ENCODE peak calls at places on chromosomes 5 and 9, in seven cellular contexts. N is T-cell; Y is activated CD8-positive, alpha-beta memory T cell treated with anti-CD3 and anti-CD28 coated beads for 4 hours; D is germinal center; K is B cell; C is activated CD4-positive, CD25-positive, alpha-beta regulatory T cell treated with anti-CD3 and anti-CD28 coated beads, Interleukin-2, amount 50 U/mL, for 72 hours; V is left lung. S is an unnamed sample.

GRCh38 chr5:73615085-73615484 is 10.9 kb upstream of the ARHGEF28 start:
- DNase-seq in K (no peak), N (no peak), D (no peak), C (no peak), Y (no peak), V (no peak), S (no peak)

GRCh38 chr5:156951354-156951753 is 11.7 kb downstream of the TIMD4 start:
- DNase-seq in V (no peak), N (no peak), C (no peak), D (no peak), K (no peak), Y (no peak), S (no peak)

GRCh38 chr9:99557816-99558215 is 263.9 kb upstream of the NR4A3 start:
- DNase-seq in D (no peak), V (no peak), N (no peak), Y (no peak), C (no peak), K (no peak), S (no peak)

GRCh38 chr5:111278824-111279504 is 54.8 kb downstream of the CAMK4 start:
- DNase-seq in V (peak), Y (peak), N (peak), K (peak), D (peak), C (peak), S (no peak)

GRCh38 chr5:96142786-96143434 is 181.3 kb upstream of the ELL2 start:
- DNase-seq in D (no peak), N (no peak), K (no peak), Y (no peak), C (no peak), V (no peak), S (peak)

GRCh38 chr9:25117791-25118190 is 560.5 kb downstream of the TUSC1 start:
- DNase-seq in D (no peak), N (no peak), Y (no peak), C (no peak), K (no peak), V (no peak), S (no peak)

GRCh38 chr5:173882632-173883031 is 5.5 kb upstream of the CPEB4 start:
- DNase-seq in V (no peak), C (no peak), D (no peak), K (no peak), Y (no peak), N (no peak), S (no peak)

GRCh38 chr9:129509508-129509907 is 111.4 kb downstream of the C9orf50 start:
- DNase-seq in V (no peak), C (no peak), N (no peak), D (no peak), Y (no peak), K (no peak), S (peak)

GRCh38 chr9:128593856-128594255 is 41.5 kb downstream of the SPTAN1 start:
- DNase-seq in K (no peak), V (no peak), N (no peak), D (no peak), C (no peak), Y (no peak), S (no peak)

GRCh38 chr9:89194381-89195114 is 15.9 kb upstream of the SHC3 start:
- DNase-seq in D (no peak), Y (no peak), C (no peak), N (no peak), K (no peak), V (no peak), S (no peak)

GRCh38 chr5:158758666-158759065 is 341.1 kb downstream of the EBF1 start:
- DNase-seq in Y (no peak), V (no peak), K (no peak), D (no peak), N (no peak), C (no peak), S (no peak)

GRCh38 chr5:73321757-73322452 is 126.7 kb downstream of the FOXD1 start:
- DNase-seq in Y (no peak), V (no peak), C (no peak), D (no peak), K (no peak), N (no peak), S (peak)

GRCh38 chr5:16964821-16965220 is 28.7 kb upstream of the MYO10 start:
- DNase-seq in N (no peak), K (no peak), D (no peak), Y (no peak), V (no peak), C (no peak), S (no peak)

GRCh38 chr9:125099816-125100215 is 43.5 kb downstream of the SCAI start:
- DNase-seq in V (no peak), N (no peak), C (no peak), K (no peak), Y (no peak), D (no peak), S (no peak)

GRCh38 chr9:2264081-2264480 is 248.9 kb downstream of the SMARCA2 start:
- DNase-seq in N (no peak), V (no peak), K (no peak), D (no peak), C (no peak), Y (no peak), S (no peak)

GRCh38 chr5:139038618-139039305 is 159.4 kb downstream of the SIL1 start:
- DNase-seq in V (no peak), Y (no peak), D (no peak), C (no peak), K (no peak), N (no peak), S (no peak)

GRCh38 chr9:2494571-2494970 is 127.0 kb upstream of the VLDLR start:
- DNase-seq in N (no peak), K (no peak), V (no peak), Y (no peak), D (no peak), C (no peak), S (peak)

GRCh38 chr9:9791621-9792020 is 821.2 kb downstream of the PTPRD start:
- DNase-seq in V (no peak), K (no peak), C (no peak), D (no peak), N (no peak), Y (no peak), S (no peak)

GRCh38 chr9:110340306-110340705 is 2.6 kb upstream of the TXNDC8 start:
- DNase-seq in C (no peak), V (no peak), K (no peak), N (no peak), D (no peak), Y (no peak), S (no peak)

GRCh38 chr5:16593013-16593412 is 23.8 kb downstream of the RETREG1 start:
- DNase-seq in K (no peak), Y (no peak), C (no peak), D (no peak), V (no peak), N (no peak), S (no peak)

GRCh38 chr9:125504616-125505015 is 202.4 kb downstream of the MAPKAP1 start:
- DNase-seq in V (no peak), N (no peak), Y (no peak), D (no peak), C (no peak), K (no peak), S (no peak)

S was measured in AG04450.